ENCODE peak calls at places on chromosomes 3 and 15, in ten cellular contexts. Z, Q, R, D, N, M, Y, E, P and H are unnamed samples.

GRCh38 chr15:60752973-60753720 is 274.2 kb upstream of the ICE2 start:
- DNase-seq in R (no peak), D (no peak), E (no peak), Y (no peak), P (no peak), Z (no peak), N (no peak), Q (no peak), M (no peak), H (no peak)

GRCh38 chr3:20185364-20185732 is 658 bp downstream of the SGO1 start:
- DNase-seq in Y (no peak), E (no peak), P (peak), Q (no peak), D (no peak), N (peak), Z (no peak), R (no peak), M (no peak), H (no peak)

GRCh38 chr3:127685708-127686511 is 13.2 kb downstream of the ABTB1 start:
- DNase-seq in P (no peak), M (no peak), Q (no peak), R (no peak), D (no peak), N (no peak), Y (no peak), E (no peak), Z (no peak), H (no peak)

GRCh38 chr15:69578252-69578651 is 125.6 kb downstream of the RPLP1 start:
- DNase-seq in P (no peak), N (no peak), Z (no peak), R (no peak), Q (no peak), D (no peak), M (no peak), Y (no peak), E (no peak), H (no peak)

GRCh38 chr15:65423977-65424679 is 1.4 kb upstream of the IGDCC4 start:
- DNase-seq in E (no peak), Q (no peak), Z (no peak), M (no peak), D (no peak), P (no peak), N (no peak), Y (no peak), R (no peak), H (no peak)

GRCh38 chr3:129553771-129554170 is 10.8 kb downstream of the H1-8 start:
- DNase-seq in D (no peak), E (no peak), R (no peak), P (no peak), Y (no peak), N (no peak), Z (no peak), M (no peak), Q (no peak), H (no peak)

GRCh38 chr15:39581501-39582285 is 814 bp downstream of the THBS1 start:
- DNase-seq in M (peak), D (no peak), Z (no peak), P (peak), E (peak), Y (peak), R (peak), Q (peak), N (peak), H (no peak)

GRCh38 chr15:55267401-55268053 is 22.1 kb downstream of the RAB27A start:
- DNase-seq in Q (no peak), Y (peak), D (no peak), P (no peak), M (peak), R (peak), E (no peak), Z (peak), N (peak), H (no peak)

GRCh38 chr15:66101715-66102395 is 151.7 kb downstream of the MEGF11 start:
- DNase-seq in E (no peak), N (no peak), Y (no peak), Q (peak), D (no peak), M (no peak), Z (no peak), R (no peak), P (no peak), H (no peak)

GRCh38 chr15:66876423-66876730 is 174.3 kb downstream of the SMAD6 start:
- DNase-seq in N (no peak), Q (peak), D (no peak), Z (peak), M (no peak), R (no peak), E (no peak), Y (no peak), P (no peak), H (no peak)

GRCh38 chr3:142028174-142028833 is 121.0 kb downstream of the TFDP2 start:
- DNase-seq in P (peak), M (no peak), Q (no peak), D (no peak), Z (peak), Y (peak), R (no peak), N (peak), E (no peak), H (no peak)

GRCh38 chr3:59772416-59773408 is 722.9 kb upstream of the CFAP20DC start:
- DNase-seq in D (no peak), Y (no peak), Z (no peak), N (peak), P (no peak), E (no peak), M (no peak), R (no peak), Q (no peak), H (no peak)

GRCh38 chr3:188067932-188068331 is 86.0 kb upstream of the LPP start:
- DNase-seq in M (no peak), R (no peak), Y (no peak), Z (no peak), E (no peak), D (no peak), Q (no peak), P (no peak), N (no peak), H (no peak)

GRCh38 chr15:76140069-76140454 is 80.3 kb downstream of the TMEM266 start:
- DNase-seq in D (no peak), E (peak), P (no peak), Q (peak), Y (no peak), Z (no peak), R (no peak), N (no peak), M (no peak), H (no peak)

GRCh38 chr3:46480481-46481195 is 15.9 kb upstream of the LTF start:
- DNase-seq in Z (no peak), P (no peak), N (no peak), D (no peak), E (no peak), Q (no peak), R (no peak), M (no peak), Y (no peak), H (no peak)

GRCh38 chr3:140922634-140923033 is 19.0 kb upstream of the SLC25A36 start:
- DNase-seq in Y (no peak), P (no peak), M (no peak), E (no peak), R (no peak), D (no peak), N (peak), Q (no peak), Z (peak), H (no peak)

GRCh38 chr15:68347392-68347791 is 69.8 kb downstream of the FEM1B start:
- DNase-seq in N (no peak), P (no peak), M (no peak), D (no peak), Y (no peak), Q (no peak), E (no peak), Z (no peak), R (no peak), H (peak)

GRCh38 chr3:66144792-66145733 is 75.7 kb upstream of the SLC25A26 start:
- DNase-seq in E (no peak), Z (no peak), D (no peak), R (no peak), P (peak), N (no peak), Y (no peak), Q (no peak), M (no peak), H (no peak)

GRCh38 chr3:194562986-194563385 is 70.2 kb downstream of the TMEM44 start:
- DNase-seq in E (no peak), D (no peak), R (no peak), M (no peak), N (no peak), Z (no peak), Q (no peak), Y (no peak), P (no peak), H (no peak)

GRCh38 chr3:4703054-4703480 is 209.9 kb downstream of the ITPR1 start:
- DNase-seq in Z (no peak), R (no peak), M (no peak), N (no peak), Y (no peak), E (no peak), P (no peak), D (no peak), Q (no peak), H (no peak)

GRCh38 chr3:172530101-172530561 is 6.9 kb upstream of the TNFSF10 start:
- DNase-seq in M (no peak), Z (no peak), N (no peak), Q (no peak), R (no peak), P (no peak), D (no peak), E (no peak), Y (no peak), H (no peak)

GRCh38 chr15:85453144-85453872 is 72.9 kb downstream of the AKAP13 start:
- DNase-seq in Y (no peak), D (no peak), M (no peak), N (no peak), P (no peak), R (no peak), Q (no peak), Z (no peak), E (no peak), H (no peak)

GRCh38 chr15:73686781-73687256 is 2.6 kb downstream of the CD276 start:
- DNase-seq in R (no peak), N (no peak), Q (no peak), Z (no peak), E (no peak), M (no peak), Y (no peak), D (peak), P (no peak), H (no peak)

GRCh38 chr3:30618508-30618907 is 12.1 kb downstream of the TGFBR2 start:
- DNase-seq in M (no peak), P (no peak), E (no peak), Q (no peak), D (no peak), Y (no peak), R (no peak), N (no peak), Z (no peak), H (no peak)

GRCh38 chr3:86029590-86029989 is 961.4 kb downstream of the VGLL3 start:
- DNase-seq in Z (no peak), N (no peak), P (no peak), E (no peak), Q (no peak), M (no peak), Y (no peak), D (no peak), R (no peak), H (no peak)

GRCh38 chr3:12120374-12121140 is 38.2 kb downstream of the TIMP4 start:
- DNase-seq in N (peak), P (no peak), D (no peak), E (no peak), R (no peak), Q (no peak), M (no peak), Z (no peak), Y (no peak), H (no peak)

GRCh38 chr3:190081387-190081786 is 39.3 kb downstream of the P3H2 start:
- DNase-seq in M (no peak), D (no peak), Z (no peak), Q (no peak), P (no peak), E (no peak), Y (no peak), R (no peak), N (no peak), H (no peak)

GRCh38 chr3:113730550-113730949 is 15.5 kb downstream of the NAA50 start:
- DNase-seq in M (no peak), N (no peak), D (no peak), Z (no peak), E (no peak), R (no peak), Q (no peak), Y (no peak), P (no peak), H (no peak)

GRCh38 chr3:71530903-71531535 is 52.5 kb downstream of the FOXP1 start:
- DNase-seq in P (no peak), R (no peak), D (no peak), E (peak), Y (no peak), Q (peak), N (no peak), Z (no peak), M (no peak), H (no peak)

GRCh38 chr3:139299261-139300132 is 44.3 kb upstream of the MRPS22 start:
- DNase-seq in M (peak), N (no peak), E (peak), D (no peak), Q (peak), Z (no peak), R (no peak), Y (peak), P (peak), H (no peak)

GRCh38 chr15:98904466-98905048 is 103.0 kb downstream of the PGPEP1L start:
- DNase-seq in M (no peak), R (no peak), D (no peak), Q (peak), E (peak), Z (peak), N (peak), Y (no peak), P (peak), H (no peak)

GRCh38 chr3:106862067-106862466 is 515.2 kb upstream of the CCDC54 start:
- DNase-seq in Z (no peak), D (no peak), Y (no peak), E (no peak), Q (no peak), N (no peak), M (no peak), R (no peak), P (no peak), H (no peak)
- TF ChIP-seq CTCF in Z (no peak), D (no peak), Y (no peak), E (no peak), Q (no peak), N (no peak), M (no peak), R (no peak), P (no peak), H (peak)

DNA sequence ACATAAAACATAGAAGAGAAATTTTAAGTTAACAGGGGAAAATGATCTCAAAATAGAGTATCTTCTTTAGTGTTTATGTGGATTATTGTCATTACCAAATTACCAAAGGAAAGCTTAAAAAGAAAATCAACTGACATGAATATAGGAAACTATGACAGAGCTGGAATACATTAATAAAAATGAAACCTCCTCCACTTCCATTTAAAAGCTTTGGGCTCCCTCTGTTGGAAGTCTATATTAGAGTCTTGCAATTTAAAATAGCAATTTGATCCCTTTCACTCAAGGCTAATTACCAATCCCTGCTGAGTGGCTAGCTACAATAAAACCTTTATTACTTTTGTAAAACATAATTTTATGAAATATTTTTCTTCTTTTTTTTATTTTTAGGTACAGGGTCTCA is 61.4 kb upstream of the IMPG2 start:
- DNase-seq in D (no peak), Q (no peak), E (no peak), Y (no peak), M (no peak), N (peak), R (no peak), Z (peak), P (no peak), H (no peak)
- TF ChIP-seq CTCF in D (no peak), Q (peak), E (peak), Y (no peak), M (no peak), N (no peak), R (peak), Z (peak), P (no peak), H (peak)

GRCh38 chr3:51024765-51025681 is 350.3 kb downstream of the DOCK3 start:
- DNase-seq in D (no peak), Y (peak), Z (no peak), Q (no peak), R (peak), P (peak), E (peak), N (peak), M (peak), H (no peak)
- TF ChIP-seq CTCF in D (no peak), Y (no peak), Z (no peak), Q (no peak), R (no peak), P (no peak), E (no peak), N (no peak), M (no peak), H (no peak)

DNA sequence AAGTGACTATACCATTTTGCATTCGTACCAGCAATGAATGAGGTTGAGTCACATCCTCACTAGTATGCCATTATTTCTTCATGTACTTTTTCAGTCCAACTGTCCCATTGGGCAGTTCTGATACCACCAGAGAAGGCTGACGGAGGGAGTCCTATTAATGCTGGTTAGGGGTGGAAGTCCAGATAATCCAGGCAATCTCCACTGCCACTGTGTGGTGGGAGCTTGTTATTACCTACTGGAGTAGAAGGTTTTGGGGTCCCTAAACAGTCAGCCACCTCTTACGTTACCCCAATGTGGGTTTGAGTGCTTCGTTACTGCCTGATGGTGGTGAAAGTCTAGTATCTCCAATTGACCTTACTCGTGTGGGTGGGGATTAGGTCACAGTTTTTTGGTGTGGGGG is 210.8 kb downstream of the DOCK3 start:
- DNase-seq in Q (peak), N (no peak), Z (no peak), E (peak), P (peak), M (no peak), D (no peak), R (no peak), Y (no peak), H (no peak)
- TF ChIP-seq CTCF in Q (peak), N (peak), Z (no peak), E (peak), P (no peak), M (no peak), D (no peak), R (no peak), Y (no peak), H (no peak)

GRCh38 chr15:59208850-59209249 is 2.2 kb downstream of the LDHAL6B start:
- DNase-seq in E (no peak), Q (no peak), N (no peak), Y (no peak), M (no peak), P (no peak), R (no peak), Z (no peak), D (no peak), H (no peak)
- TF ChIP-seq CTCF in E (no peak), Q (no peak), N (no peak), Y (no peak), M (no peak), P (no peak), R (no peak), Z (no peak), D (no peak), H (no peak)

DNA sequence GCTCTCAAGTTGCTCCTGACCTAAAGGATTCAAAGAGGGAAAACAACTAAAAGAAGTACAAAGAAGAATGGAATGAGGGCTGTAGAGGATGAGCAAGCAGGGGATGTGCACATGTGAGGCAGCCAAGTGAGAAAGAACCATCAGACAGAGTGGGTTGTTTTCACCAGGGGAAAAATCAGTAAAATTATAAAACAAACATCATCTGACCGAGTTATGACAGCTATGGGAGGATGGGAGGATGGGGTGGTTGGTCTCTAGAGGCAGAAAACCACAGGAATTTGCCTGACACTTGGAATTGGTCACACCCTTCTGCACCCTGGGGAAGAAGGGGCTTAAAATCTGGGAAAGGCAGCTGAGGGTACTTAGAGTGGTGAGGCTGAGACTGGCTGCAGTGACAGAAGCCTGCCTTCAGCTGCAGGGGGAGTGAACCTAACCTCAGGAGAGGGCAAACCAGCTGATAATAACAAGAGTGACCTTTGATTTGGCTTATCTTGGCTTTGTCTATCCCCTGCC is 10.1 kb downstream of the ARHGAP31 start:
- DNase-seq in E (no peak), N (no peak), P (no peak), D (no peak), Z (no peak), R (no peak), Y (no peak), M (no peak), Q (no peak), H (no peak)
- TF ChIP-seq CTCF in E (no peak), N (no peak), P (no peak), D (no peak), Z (no peak), R (no peak), Y (no peak), M (no peak), Q (no peak), H (no peak)

GRCh38 chr3:183591881-183592521 is 36.5 kb upstream of the KLHL6 start:
- DNase-seq in Y (no peak), R (no peak), E (no peak), D (no peak), Z (peak), P (no peak), N (peak), M (no peak), Q (no peak), H (no peak)
- TF ChIP-seq CTCF in Y (peak), R (peak), E (peak), D (no peak), Z (peak), P (no peak), N (peak), M (no peak), Q (no peak), H (peak)

GRCh38 chr3:169619793-169620192 is 43.7 kb downstream of the MECOM start:
- DNase-seq in Y (no peak), Z (no peak), N (no peak), D (no peak), R (no peak), Q (no peak), E (peak), M (no peak), P (no peak), H (no peak)
- TF ChIP-seq CTCF in Y (no peak), Z (no peak), N (no peak), D (no peak), R (no peak), Q (no peak), E (peak), M (no peak), P (no peak), H (no peak)

GRCh38 chr15:93980149-93980911 is 251.0 kb upstream of the MCTP2 start:
- DNase-seq in M (no peak), P (no peak), Z (no peak), Y (no peak), N (no peak), E (no peak), Q (no peak), R (no peak), D (no peak), H (no peak)

GRCh38 chr15:93973287-93973686 is 258.1 kb upstream of the MCTP2 start:
- DNase-seq in Z (no peak), Q (no peak), E (no peak), M (no peak), P (no peak), N (no peak), Y (no peak), D (no peak), R (no peak), H (no peak)

GRCh38 chr15:93974804-93975481 is 256.4 kb upstream of the MCTP2 start:
- DNase-seq in N (no peak), E (peak), D (no peak), Z (no peak), Q (peak), M (no peak), P (no peak), Y (peak), R (no peak), H (no peak)
- TF ChIP-seq CTCF in N (no peak), E (peak), D (no peak), Z (peak), Q (peak), M (no peak), P (no peak), Y (peak), R (peak), H (peak)